ENCODE peak calls at places on chromosomes 1 and 21, in six cellular contexts. H, Z, C, O, E and L are unnamed samples. For H3K4me1, the result is how much of the 10 kb centered on the place peaks cover.

GRCh38 chr1:170586942-170587593 is 55.1 kb downstream of the GORAB start:
- DNase-seq in H (no peak), Z (no peak), C (no peak), O (peak), E (no peak), L (no peak)

GRCh38 chr1:37989381-37989930 is 366 bp downstream of the SF3A3 start:
- DNase-seq in H (peak), Z (peak), C (no peak), O (peak), E (no peak), L (peak)

GRCh38 chr1:5758859-5759578 is 233.2 kb downstream of the NPHP4 start:
- DNase-seq in H (no peak), Z (peak), C (no peak), O (no peak), E (no peak), L (no peak)

GRCh38 chr1:179881642-179882252 is 338 bp upstream of the TOR1AIP1 start:
- DNase-seq in H (peak), Z (no peak), C (peak), O (peak), E (no peak), L (peak)

GRCh38 chr1:113072141-113072756 is 749 bp upstream of the LRIG2 start:
- DNase-seq in H (no peak), Z (no peak), C (no peak), O (no peak), E (no peak), L (no peak)

GRCh38 chr1:161068306-161069200 is 1.1 kb downstream of the ARHGAP30 start:
- DNase-seq in H (peak), Z (peak), C (no peak), O (no peak), E (peak), L (peak)

GRCh38 chr1:212234431-212235298 is 50.5 kb upstream of the PPP2R5A start:
- DNase-seq in H (no peak), Z (no peak), C (peak), O (peak), E (peak), L (no peak)

GRCh38 chr1:108000620-108001105 is 35.7 kb upstream of the VAV3 start:
- DNase-seq in H (no peak), Z (no peak), C (peak), O (peak), E (no peak), L (peak)

GRCh38 chr21:24118738-24119470 is 1488.4 kb downstream of the MRPL39 start:
- DNase-seq in H (no peak), Z (no peak), C (no peak), O (peak), E (no peak), L (no peak)

GRCh38 chr1:116448785-116449385 is 75.8 kb downstream of the ATP1A1 start:
- DNase-seq in H (no peak), Z (no peak), C (no peak), O (peak), E (no peak), L (no peak)

GRCh38 chr1:32005522-32005921 is 8.1 kb upstream of the KHDRBS1 start:
- DNase-seq in H (no peak), Z (no peak), C (no peak), O (no peak), E (no peak), L (no peak)

GRCh38 chr1:202297291-202297690 is 44.4 kb downstream of the UBE2T start:
- DNase-seq in H (no peak), Z (no peak), C (no peak), O (no peak), E (no peak), L (no peak)

GRCh38 chr1:180593382-180593781 is 34.6 kb downstream of the OVAAL start:
- DNase-seq in H (no peak), Z (no peak), C (no peak), O (no peak), E (no peak), L (peak)

GRCh38 chr1:212699104-212699838 is 369 bp downstream of the BATF3 start:
- DNase-seq in H (peak), Z (peak), C (no peak), O (peak), E (no peak), L (peak)

GRCh38 chr1:161307230-161307768 is 2.5 kb downstream of the MPZ start:
- DNase-seq in H (no peak), Z (peak), C (no peak), O (peak), E (no peak), L (no peak)

GRCh38 chr1:180234369-180235076 is 4.5 kb downstream of the LHX4 start:
- DNase-seq in H (peak), Z (no peak), C (no peak), O (no peak), E (no peak), L (no peak)

GRCh38 chr1:221961532-221962292 is 219.8 kb upstream of the DUSP10 start:
- DNase-seq in H (no peak), Z (peak), C (no peak), O (peak), E (no peak), L (no peak)

GRCh38 chr21:35077975-35078374 is 28.9 kb upstream of the RUNX1 start:
- DNase-seq in H (no peak), Z (no peak), C (no peak), O (no peak), E (no peak), L (no peak)

GRCh38 chr1:205350124-205350523 is 6.6 kb downstream of the KLHDC8A start:
- DNase-seq in H (no peak), Z (no peak), C (no peak), O (no peak), E (no peak), L (no peak)

GRCh38 chr1:51697160-51697559 is 80.3 kb downstream of the OSBPL9 start:
- DNase-seq in H (no peak), Z (no peak), C (no peak), O (no peak), E (no peak), L (no peak)

GRCh38 chr1:7454895-7455784 is 316.0 kb upstream of the VAMP3 start:
- DNase-seq in H (no peak), Z (no peak), C (peak), O (no peak), E (no peak), L (no peak)

GRCh38 chr1:7279753-7280150 is 491.3 kb upstream of the VAMP3 start:
- DNase-seq in H (no peak), Z (no peak), C (no peak), O (no peak), E (no peak), L (no peak)

GRCh38 chr1:208083715-208084085 is 160.5 kb downstream of the PLXNA2 start:
- DNase-seq in H (no peak), Z (no peak), C (no peak), O (no peak), E (no peak), L (no peak)

GRCh38 chr1:15328785-15329480 is 80.8 kb upstream of the EFHD2 start:
- DNase-seq in H (no peak), Z (peak), C (peak), O (peak), E (no peak), L (peak)

GRCh38 chr1:63643517-63643916 is 50.3 kb downstream of the PGM1 start:
- DNase-seq in H (no peak), Z (no peak), C (no peak), O (no peak), E (no peak), L (peak)

GRCh38 chr1:167819849-167820683 is 93.9 kb downstream of the ADCY10 start:
- DNase-seq in H (peak), Z (peak), C (peak), O (peak), E (no peak), L (peak)
- TF ChIP-seq POLR2A in H (no peak), Z (peak), C (no peak), O (peak), E (peak), L (no peak)

GRCh38 chr1:156898151-156898550 is 4.6 kb downstream of the PEAR1 start:
- DNase-seq in H (no peak), Z (no peak), C (no peak), O (peak), E (no peak), L (peak)
- H3K27ac ChIP-seq in H (peak), Z (peak), C (peak), O (peak), E (peak), L (peak)

GRCh38 chr1:2269922-2270259 is 41.8 kb downstream of the SKI start:
- DNase-seq in H (no peak), Z (peak), C (no peak), O (no peak), E (no peak), L (no peak)
- H3K4me1 ChIP-seq in H (half or more), Z (half or more), C (under half), O (under half), E (half or more), L (half or more)

GRCh38 chr1:97920832-97921571 is at the start of gene DPYD:
- DNase-seq in H (peak), Z (peak), C (peak), O (peak), E (peak), L (peak)
- TF ChIP-seq POLR2A in H (peak), Z (peak), C (no peak), O (peak), E (peak), L (peak)

DNA sequence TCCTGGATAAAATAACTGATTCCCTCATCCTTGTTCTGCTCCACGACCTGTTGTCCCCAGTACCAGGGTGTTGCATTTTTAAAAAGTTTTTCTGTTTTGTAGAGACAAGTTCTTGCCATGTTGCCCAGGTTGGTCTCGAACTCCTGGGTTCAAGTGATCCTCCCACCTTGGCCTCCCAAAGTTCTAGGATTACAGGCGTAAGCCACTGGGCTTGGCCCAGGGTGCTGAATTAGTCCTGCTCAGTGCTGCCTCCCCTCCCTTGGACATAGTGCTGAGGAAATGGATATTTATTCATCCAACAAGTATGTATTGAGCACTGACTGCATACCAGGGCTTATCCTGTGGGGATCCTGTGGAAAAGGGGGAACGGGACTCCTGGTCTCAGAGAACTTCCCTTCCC is 126.4 kb downstream of the PTPRU start:
- DNase-seq in H (no peak), Z (no peak), C (no peak), O (no peak), E (no peak), L (no peak)
- H3K27ac ChIP-seq in H (no peak), Z (no peak), C (no peak), O (no peak), E (no peak), L (no peak)

DNA sequence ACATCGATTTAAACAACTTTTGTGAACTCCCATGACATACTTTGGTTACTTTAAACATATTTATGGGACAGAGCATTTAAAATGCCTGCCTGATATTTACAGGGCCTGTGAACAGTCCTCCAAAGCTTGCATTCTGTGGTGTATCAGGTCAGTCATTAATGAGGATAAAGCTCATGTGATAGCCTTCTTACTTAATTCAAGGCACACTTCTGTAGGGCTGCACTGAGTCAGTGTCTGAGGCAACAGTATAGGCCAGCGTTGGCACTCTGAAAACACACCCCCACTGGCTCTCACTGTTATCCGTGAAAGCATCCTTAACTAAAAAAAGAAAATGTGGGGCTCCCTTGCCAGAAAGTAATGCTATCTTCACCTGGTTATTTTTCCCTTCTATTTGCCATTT is 200.0 kb downstream of the NFIA start:
- DNase-seq in H (no peak), Z (no peak), C (no peak), O (no peak), E (no peak), L (no peak)
- H3K4me1 ChIP-seq in H (under half), Z (under half), C (under half), O (under half), E (under half), L (under half)